ENCODE peak calls at places on chromosomes 12 and 14, in ten cellular contexts. X is SK-N-MC; N is brain microvascular endothelial cell; G is ovary; L is CD4-positive, CD25-positive, alpha-beta regulatory T cell; B is gastrocnemius medialis; P is CD4-positive, alpha-beta memory T cell; D is IMR-90; F is left ventricle myocardium inferior; Q is CD8-positive, alpha-beta T cell. U is an unnamed sample.

GRCh38 chr12:57089259-57090245 is 638 bp downstream of the NAB2 start:
- DNase-seq in X (no peak), N (peak), G (peak), L (peak), B (peak), P (peak), D (peak), F (peak), Q (peak), U (peak)

GRCh38 chr12:62297321-62297720 is 37.1 kb downstream of the USP15 start:
- DNase-seq in X (no peak), N (no peak), G (no peak), L (no peak), B (no peak), P (no peak), D (no peak), F (no peak), Q (no peak), U (no peak)

GRCh38 chr12:102766961-102767360 is 150.1 kb downstream of the PAH start:
- DNase-seq in X (no peak), N (no peak), G (no peak), L (no peak), B (no peak), P (no peak), D (no peak), F (no peak), Q (no peak), U (no peak)

GRCh38 chr12:75632452-75632851 is 121.0 kb upstream of the KRR1 start:
- DNase-seq in X (no peak), N (no peak), G (no peak), L (no peak), B (no peak), P (no peak), D (no peak), F (no peak), Q (no peak), U (no peak)

GRCh38 chr12:15859136-15859535 is 23.1 kb upstream of the STRAP start:
- DNase-seq in X (no peak), N (no peak), G (no peak), L (no peak), B (no peak), P (no peak), D (peak), F (no peak), Q (no peak), U (no peak)

GRCh38 chr14:52563120-52563519 is 10.5 kb downstream of the GPR137C start:
- DNase-seq in X (no peak), N (peak), G (no peak), L (no peak), B (no peak), P (no peak), D (peak), F (no peak), Q (no peak), U (no peak)

GRCh38 chr12:79194595-79194994 is 330.0 kb downstream of the SYT1 start:
- DNase-seq in X (no peak), N (no peak), G (no peak), L (no peak), B (no peak), P (no peak), D (peak), F (no peak), Q (no peak), U (no peak)

GRCh38 chr12:112361271-112361670 is 21.0 kb downstream of the HECTD4 start:
- DNase-seq in X (no peak), N (no peak), G (no peak), L (no peak), B (no peak), P (no peak), D (no peak), F (no peak), Q (no peak), U (no peak)

GRCh38 chr12:10497602-10498001 is 8.1 kb upstream of the EIF2S3B start:
- DNase-seq in X (no peak), N (peak), G (no peak), L (no peak), B (no peak), P (no peak), D (no peak), F (no peak), Q (peak), U (no peak)

GRCh38 chr12:70722584-70723343 is 85.5 kb upstream of the PTPRB start:
- DNase-seq in X (no peak), N (peak), G (no peak), L (no peak), B (no peak), P (peak), D (no peak), F (no peak), Q (no peak), U (no peak)

DNA sequence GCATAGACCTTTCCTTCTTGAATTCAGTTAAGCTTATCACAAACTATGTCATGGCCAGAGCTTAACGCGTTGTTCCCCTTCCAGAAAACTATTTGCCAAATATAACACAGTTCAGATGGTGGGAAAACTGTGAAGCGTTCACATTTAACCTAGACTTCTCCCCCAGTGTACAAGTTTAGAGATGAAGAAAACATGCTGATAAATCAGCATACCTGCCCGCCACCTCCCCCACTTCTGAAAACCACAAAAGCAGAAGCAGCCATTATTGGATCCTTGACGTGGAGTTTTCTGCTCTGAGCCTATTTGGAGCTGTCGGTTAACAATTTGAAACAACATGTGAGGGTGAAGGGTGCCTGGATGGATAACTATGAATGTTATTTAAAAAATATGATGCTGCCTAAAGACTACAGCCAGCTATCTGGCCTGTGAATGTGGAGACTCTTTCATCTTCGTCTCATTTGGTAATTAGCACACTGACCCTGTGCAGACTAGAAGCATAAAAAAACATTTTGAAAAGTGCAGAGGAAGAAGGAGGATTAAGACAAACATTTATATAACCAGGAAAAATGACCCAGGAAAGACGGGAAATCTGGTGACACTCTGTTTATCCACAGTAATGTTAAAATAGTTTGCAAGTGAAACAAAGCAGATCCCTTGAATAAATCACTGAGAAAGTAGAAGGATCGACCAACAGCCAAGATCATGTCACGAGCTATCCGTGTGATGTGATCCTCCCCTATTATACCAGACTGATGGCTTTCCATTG is 408.2 kb downstream of the AEBP2 start:
- DNase-seq in X (no peak), N (peak), G (peak), L (no peak), B (no peak), P (no peak), D (peak), F (peak), Q (no peak), U (no peak)
- H3K27ac ChIP-seq in X (no peak), N (peak), G (peak), L (no peak), B (no peak), P (no peak), D (peak), F (peak), Q (no peak), U (peak)

DNA sequence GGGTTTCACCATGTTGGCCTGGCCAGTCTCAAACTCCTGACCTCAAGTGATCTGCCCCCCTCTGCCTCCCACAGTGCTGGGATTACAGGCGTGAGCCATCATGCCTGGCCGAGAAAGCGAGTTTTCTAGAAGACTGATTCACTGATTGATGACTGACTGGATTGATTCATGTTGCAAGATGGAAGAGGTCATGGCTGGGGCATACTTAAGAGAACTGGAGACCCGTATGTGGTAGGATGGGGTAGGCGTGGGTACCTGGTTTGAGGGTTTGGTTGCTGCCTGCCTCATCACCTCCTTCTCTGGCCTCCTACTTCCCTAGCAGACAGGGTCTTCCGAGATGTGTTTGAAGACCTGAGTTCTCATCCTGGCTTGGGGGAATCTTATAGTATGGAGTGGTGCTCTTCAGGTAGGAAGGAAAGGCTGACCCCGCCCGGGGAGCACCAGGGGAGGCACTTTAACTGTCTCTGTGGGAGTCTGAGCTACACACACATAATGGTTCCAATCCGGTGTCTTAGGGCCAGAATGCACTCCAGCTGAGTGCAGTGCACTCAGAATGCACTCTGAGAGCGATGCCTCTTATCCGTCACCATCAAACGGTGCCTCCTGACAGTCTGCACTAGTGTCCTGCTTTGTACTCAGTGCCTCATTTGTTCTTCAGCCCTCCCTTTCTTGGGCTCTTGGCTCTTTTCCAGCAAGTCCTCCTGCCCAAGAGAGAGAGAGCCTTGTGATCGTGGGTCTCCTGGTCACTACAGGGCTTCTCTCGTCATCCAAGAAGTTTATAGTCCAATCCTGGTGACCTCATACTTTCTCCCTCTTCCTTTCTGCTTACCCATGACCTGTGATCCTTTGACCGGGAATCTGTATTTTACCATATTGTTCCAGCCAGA is 19.7 kb downstream of the PLEKHG3 start:
- DNase-seq in X (no peak), N (no peak), G (no peak), L (no peak), B (peak), P (peak), D (no peak), F (peak), Q (no peak), U (no peak)
- H3K4me3 ChIP-seq in X (no peak), N (no peak), G (no peak), L (peak), B (no peak), P (peak), D (no peak), F (no peak), Q (no peak), U (no peak)

GRCh38 chr12:1661553-1662335 is 29.1 kb upstream of the ADIPOR2 start:
- DNase-seq in X (no peak), N (peak), G (peak), L (peak), B (peak), P (peak), D (peak), F (peak), Q (peak), U (peak)
- H3K27ac ChIP-seq in X (no peak), N (no peak), G (peak), L (peak), B (peak), P (no peak), D (peak), F (peak), Q (no peak), U (peak)

GRCh38 chr12:53618340-53618739 is 7.8 kb downstream of the ATF7 start:
- DNase-seq in X (peak), N (no peak), G (no peak), L (no peak), B (no peak), P (no peak), D (no peak), F (no peak), Q (no peak), U (no peak)
- H3K4me3 ChIP-seq in X (peak), N (no peak), G (peak), L (peak), B (peak), P (peak), D (no peak), F (peak), Q (peak), U (peak)

GRCh38 chr14:26870096-26870495 is 272.3 kb upstream of the NOVA1 start:
- DNase-seq in X (no peak), N (no peak), G (no peak), L (no peak), B (no peak), P (no peak), D (no peak), F (no peak), Q (no peak), U (no peak)

GRCh38 chr14:26870722-26871121 is 272.9 kb upstream of the NOVA1 start:
- DNase-seq in X (no peak), N (no peak), G (no peak), L (no peak), B (peak), P (no peak), D (no peak), F (no peak), Q (no peak), U (no peak)

GRCh38 chr14:26867171-26867757 is 269.4 kb upstream of the NOVA1 start:
- DNase-seq in X (no peak), N (no peak), G (no peak), L (no peak), B (peak), P (no peak), D (no peak), F (no peak), Q (no peak), U (no peak)

GRCh38 chr14:26863736-26864135 is 265.9 kb upstream of the NOVA1 start:
- DNase-seq in X (no peak), N (no peak), G (no peak), L (no peak), B (no peak), P (no peak), D (no peak), F (no peak), Q (no peak), U (no peak)

DNA sequence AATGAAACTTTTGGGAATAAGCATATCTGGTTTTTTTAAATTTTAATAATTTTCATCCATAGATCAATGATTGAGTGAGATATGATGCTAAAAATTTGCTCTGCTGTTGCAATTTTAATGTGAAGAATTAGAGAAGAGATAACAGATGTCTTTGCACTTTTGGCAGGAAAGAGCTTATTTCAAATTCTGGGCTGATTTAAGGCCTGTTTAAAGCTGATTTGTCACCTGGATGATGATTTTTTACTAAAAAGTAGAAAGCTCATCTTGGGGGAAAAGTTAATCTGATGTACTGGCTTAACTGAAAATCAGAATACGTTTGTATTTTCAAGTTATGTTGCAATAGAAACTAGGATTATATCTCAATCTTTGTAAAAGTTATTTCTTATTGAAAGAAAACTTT is 268.9 kb upstream of the NOVA1 start:
- DNase-seq in X (no peak), N (no peak), G (no peak), L (no peak), B (no peak), P (no peak), D (no peak), F (no peak), Q (no peak), U (no peak)
- H3K27ac ChIP-seq in X (no peak), N (no peak), G (no peak), L (no peak), B (no peak), P (no peak), D (no peak), F (no peak), Q (no peak), U (no peak)

DNA sequence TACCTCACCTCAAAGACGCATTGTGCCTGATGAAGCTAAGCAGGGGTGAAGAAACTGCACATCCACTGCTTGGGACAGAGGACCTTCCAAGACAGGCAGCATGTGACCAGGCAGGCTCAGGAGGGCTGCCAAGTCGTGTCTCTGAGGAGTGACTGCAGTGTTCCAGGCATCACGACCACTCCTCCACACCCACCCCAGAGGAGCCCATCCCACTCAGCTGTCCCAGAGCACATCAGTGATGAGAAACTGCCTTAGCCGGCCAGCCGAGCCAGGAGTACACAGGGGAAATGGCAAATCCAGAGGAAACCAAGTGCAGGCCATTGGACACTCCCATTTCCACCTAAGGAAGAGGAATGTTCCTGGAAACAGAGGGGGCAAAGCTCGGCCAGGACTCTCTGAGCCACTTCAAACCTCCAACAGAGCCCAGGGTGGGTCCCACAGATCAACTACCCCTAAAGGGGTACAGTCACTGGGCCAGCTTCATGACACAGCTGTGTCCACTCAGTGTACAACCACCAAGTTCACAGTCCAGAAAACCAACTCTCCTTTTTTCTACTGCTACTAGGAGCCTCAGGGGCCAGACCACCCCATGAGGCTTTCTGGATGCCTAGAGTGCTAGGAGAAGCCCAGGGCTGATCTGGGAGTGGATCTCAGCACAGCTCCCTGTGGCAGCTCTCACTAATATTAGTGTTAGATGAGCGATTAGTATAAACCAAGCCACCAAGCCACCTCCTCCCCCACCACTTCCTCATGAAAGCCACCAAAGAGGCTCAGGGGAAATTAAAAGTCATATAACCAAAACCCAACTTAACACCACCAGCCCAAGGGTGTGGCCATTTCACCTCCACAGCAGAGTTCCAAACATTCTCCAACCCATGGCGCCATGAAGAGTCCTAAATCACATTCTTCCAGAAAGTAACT is 15.4 kb downstream of the PXN start:
- DNase-seq in X (no peak), N (no peak), G (no peak), L (no peak), B (peak), P (peak), D (no peak), F (peak), Q (no peak), U (peak)
- H3K4me3 ChIP-seq in X (no peak), N (no peak), G (no peak), L (peak), B (peak), P (peak), D (no peak), F (peak), Q (peak), U (peak)

DNA sequence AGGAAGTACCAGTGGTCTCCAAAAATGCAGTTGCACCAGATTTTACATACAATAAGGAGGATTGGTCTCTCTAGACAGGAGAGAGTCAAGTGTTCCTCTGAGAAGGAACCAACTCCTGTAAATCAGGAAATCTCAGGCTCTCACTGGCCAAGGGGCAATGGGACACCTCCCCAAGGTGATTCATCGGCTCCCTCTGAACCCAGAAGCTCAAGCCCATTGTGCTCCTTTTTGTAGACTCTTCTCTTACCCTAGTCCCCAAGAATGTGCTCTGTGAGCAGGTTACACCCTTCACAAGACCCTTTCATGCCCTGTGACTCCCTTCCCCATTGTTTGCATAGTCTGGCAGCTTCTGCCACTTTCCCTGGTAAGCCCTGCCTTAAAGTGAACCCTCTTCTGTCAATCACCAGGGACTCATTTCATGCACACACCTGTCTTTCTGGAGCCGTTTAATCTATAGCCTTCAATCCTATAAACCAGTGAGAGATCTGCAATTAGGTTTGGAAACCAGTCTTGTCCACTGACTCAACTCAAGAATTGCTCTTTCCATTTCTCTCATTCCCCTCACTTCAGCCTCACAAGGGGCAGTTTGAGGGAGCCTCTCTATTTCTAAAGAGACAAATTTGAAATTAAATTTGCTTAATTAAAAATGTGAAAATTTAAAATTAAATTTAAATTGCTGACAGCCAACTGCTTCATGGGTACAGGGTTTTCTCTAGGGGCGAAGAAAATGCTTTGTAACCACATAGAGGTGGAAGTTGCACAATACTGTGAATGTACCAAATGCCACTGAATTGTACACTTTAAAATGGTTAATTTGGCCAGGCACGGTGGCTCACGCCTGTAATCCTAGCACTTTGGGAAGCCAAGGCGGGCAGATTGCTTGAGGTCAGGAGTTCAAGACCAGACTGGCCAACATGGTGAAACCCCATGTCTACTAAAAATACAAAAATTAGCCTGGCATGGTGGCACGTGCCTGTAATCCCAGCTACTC is 38.3 kb upstream of the LTA4H start:
- DNase-seq in X (no peak), N (no peak), G (no peak), L (no peak), B (no peak), P (no peak), D (no peak), F (no peak), Q (no peak), U (no peak)
- H3K27ac ChIP-seq in X (no peak), N (no peak), G (no peak), L (no peak), B (no peak), P (no peak), D (no peak), F (peak), Q (no peak), U (no peak)

GRCh38 chr14:60658116-60658515 is 8.8 kb upstream of the SIX1 start:
- DNase-seq in X (no peak), N (no peak), G (no peak), L (no peak), B (no peak), P (no peak), D (no peak), F (no peak), Q (no peak), U (no peak)
- H3K4me3 ChIP-seq in X (no peak), N (peak), G (no peak), L (no peak), B (peak), P (no peak), D (peak), F (peak), Q (no peak), U (peak)

U was measured in ascending aorta.